ENCODE peak calls at places on chromosomes 3 and 15, in five cellular contexts. Z is Right ventricle myocardium superior; N is activated CD8-positive, alpha-beta T cell treated with anti-CD3 and anti-CD28 coated beads for 36 hours; K is effector memory CD4-positive, alpha-beta T cell; I is hepatic stellate cell. R is an unnamed sample.

GRCh38 chr3:161372321-161373260 is 1.3 kb upstream of the SPTSSB start:
- DNase-seq in N (peak), I (peak), Z (peak), K (no peak), R (peak)

GRCh38 chr15:100114526-100114925 is 227.2 kb downstream of the ADAMTS17 start:
- DNase-seq in K (no peak), N (no peak), I (peak), Z (peak), R (no peak)

GRCh38 chr15:66046751-66047150 is 177.5 kb downstream of the RAB11A start:
- DNase-seq in N (peak), I (no peak), K (no peak), Z (no peak), R (no peak)

GRCh38 chr3:108407858-108408257 is 102.5 kb downstream of the MYH15 start:
- DNase-seq in K (no peak), N (no peak), I (no peak), Z (no peak), R (no peak)

GRCh38 chr3:4935347-4935746 is 43.9 kb upstream of the BHLHE40 start:
- DNase-seq in K (no peak), Z (no peak), N (peak), I (no peak), R (no peak)

GRCh38 chr15:90609254-90610185 is 79.8 kb downstream of the CRTC3 start:
- DNase-seq in N (no peak), Z (no peak), K (no peak), I (no peak), R (no peak)

GRCh38 chr3:65142476-65142875 is 454.7 kb upstream of the ADAMTS9 start:
- DNase-seq in N (no peak), I (no peak), K (no peak), Z (no peak), R (no peak)

GRCh38 chr3:16456784-16457415 is 56.6 kb downstream of the RFTN1 start:
- DNase-seq in I (no peak), K (no peak), N (peak), Z (no peak), R (no peak)

GRCh38 chr3:134563614-134564013 is 77.8 kb downstream of the CEP63 start:
- DNase-seq in N (no peak), K (no peak), I (no peak), Z (no peak), R (no peak)

GRCh38 chr15:51658664-51659063 is 22.6 kb upstream of the SCG3 start:
- DNase-seq in I (no peak), Z (no peak), K (no peak), N (no peak), R (no peak)

GRCh38 chr15:30924353-30924752 is 20.6 kb downstream of the FAN1 start:
- DNase-seq in I (peak), Z (no peak), K (no peak), N (no peak), R (no peak)

GRCh38 chr3:115553796-115554495 is 69.4 kb upstream of the GAP43 start:
- DNase-seq in I (no peak), N (no peak), K (no peak), Z (no peak), R (no peak)

GRCh38 chr3:138442433-138442832 is 8.0 kb downstream of the ESYT3 start:
- DNase-seq in I (peak), K (no peak), Z (no peak), N (no peak), R (no peak)

R was measured in substantia nigra.